ENCODE peak calls at places on chromosome 3, in four cellular contexts. O is C1 segment of cervical spinal cord, H is BE2C, N is amniotic stem cell. Y is an unnamed sample.

GRCh38 chr3:47156418-47156817 is 7.5 kb downstream of the SETD2 start:
- DNase-seq in H (no peak), N (no peak), O (no peak), Y (no peak)

GRCh38 chr3:136350132-136350531 is 100.0 kb downstream of the PCCB start:
- DNase-seq in O (no peak), N (peak; percentile 61), H (no peak), Y (no peak)

GRCh38 chr3:148102156-148102555 is 595.5 kb upstream of the AGTR1 start:
- DNase-seq in O (no peak), N (no peak), H (no peak), Y (no peak)

GRCh38 chr3:46282696-46283095 is 40.4 kb downstream of the CCR3 start:
- DNase-seq in H (no peak), N (no peak), O (no peak), Y (no peak)

GRCh38 chr3:56054827-56055226 is 413.4 kb downstream of the ERC2 start:
- DNase-seq in N (no peak), H (no peak), O (no peak), Y (no peak)

GRCh38 chr3:80158332-80158731 is 390.5 kb upstream of the ROBO1 start:
- DNase-seq in O (no peak), H (no peak), N (no peak), Y (no peak)

GRCh38 chr3:5187152-5187919 is at the start of gene EDEM1:
- DNase-seq in N (peak; percentile 89), H (peak; percentile 89), O (peak; percentile 94), Y (peak; percentile 94)

GRCh38 chr3:138062626-138063025 is 52.7 kb downstream of the CLDN18 start:
- DNase-seq in N (no peak), O (no peak), H (no peak), Y (no peak)

GRCh38 chr3:100516843-100517242 is 24.4 kb downstream of the TMEM45A start:
- DNase-seq in H (no peak), N (no peak), O (no peak), Y (no peak)

GRCh38 chr3:110846971-110847370 is 224.6 kb upstream of the NECTIN3 start:
- DNase-seq in O (no peak), H (no peak), N (no peak), Y (no peak)

GRCh38 chr3:14340960-14341708 is 61.3 kb upstream of the SLC6A6 start:
- DNase-seq in N (no peak), H (no peak), O (no peak), Y (no peak)

GRCh38 chr3:102415553-102415952 is 19.3 kb upstream of the ZPLD1 start:
- DNase-seq in H (no peak), N (no peak), O (no peak), Y (no peak)

GRCh38 chr3:131735121-131735520 is 232.3 kb upstream of the MRPL3 start:
- DNase-seq in O (no peak), N (no peak), H (no peak), Y (no peak)

GRCh38 chr3:47476330-47476626 is 537 bp upstream of the SCAP start:
- DNase-seq in N (no peak), H (no peak), O (no peak), Y (no peak)

GRCh38 chr3:19885468-19885867 is 48.5 kb downstream of the EFHB start:
- DNase-seq in N (peak; percentile 11), H (no peak), O (peak; percentile 4), Y (peak; percentile 4)

GRCh38 chr3:108662141-108662738 is 72.7 kb downstream of the DZIP3 start:
- DNase-seq in O (no peak), H (peak; percentile 51), N (peak; percentile 19), Y (no peak)